ENCODE peak calls at places on chromosome 22, in seven cellular contexts. One of them, this sample, is unnamed.

GRCh38 chr22:41074466-41074865 is 17.9 kb upstream of the EP300 start:
- DNase-seq in astrocyte of the cerebellum: no peak
- DNase-seq in A549: no peak
- DNase-seq in H9: no peak
- DNase-seq in PC-3: no peak
- DNase-seq in AG09319: no peak
- DNase-seq in transverse colon: no peak
- DNase-seq in this sample: no peak

GRCh38 chr22:27445876-27446275 is 355.7 kb downstream of the MN1 start:
- DNase-seq in astrocyte of the cerebellum: no peak
- DNase-seq in A549: no peak
- DNase-seq in H9: no peak
- DNase-seq in PC-3: no peak
- DNase-seq in AG09319: no peak
- DNase-seq in transverse colon: no peak
- DNase-seq in this sample: no peak

GRCh38 chr22:29917052-29917902 is 34.3 kb downstream of the MTMR3 start:
- DNase-seq in astrocyte of the cerebellum: no peak
- DNase-seq in A549: no peak
- DNase-seq in H9: no peak
- DNase-seq in PC-3: no peak
- DNase-seq in AG09319: no peak
- DNase-seq in transverse colon: no peak
- DNase-seq in this sample: peak; percentile 76

GRCh38 chr22:27331526-27332281 is 469.9 kb downstream of the MN1 start:
- DNase-seq in astrocyte of the cerebellum: no peak
- DNase-seq in A549: peak; percentile 66
- DNase-seq in H9: peak; percentile 63
- DNase-seq in PC-3: peak; percentile 4
- DNase-seq in AG09319: no peak
- DNase-seq in transverse colon: peak; percentile 38
- DNase-seq in this sample: peak; percentile 39

GRCh38 chr22:29359469-29359868 is 28.9 kb downstream of the AP1B1 start:
- DNase-seq in astrocyte of the cerebellum: peak; percentile 45
- DNase-seq in A549: peak; percentile 50
- DNase-seq in H9: peak; percentile 69
- DNase-seq in PC-3: peak; percentile 51
- DNase-seq in AG09319: peak; percentile 14
- DNase-seq in transverse colon: peak; percentile 57
- DNase-seq in this sample: peak; percentile 63

GRCh38 chr22:38270091-38270972 is 2.5 kb downstream of the TMEM184B start:
- DNase-seq in astrocyte of the cerebellum: no peak
- DNase-seq in A549: no peak
- DNase-seq in H9: peak; percentile 19
- DNase-seq in PC-3: no peak
- DNase-seq in AG09319: no peak
- DNase-seq in transverse colon: no peak
- DNase-seq in this sample: no peak

GRCh38 chr22:23834830-23835772 is 3.7 kb downstream of the DERL3 start:
- DNase-seq in astrocyte of the cerebellum: no peak
- DNase-seq in A549: no peak
- DNase-seq in H9: no peak
- DNase-seq in PC-3: no peak
- DNase-seq in AG09319: no peak
- DNase-seq in transverse colon: peak; percentile 8
- DNase-seq in this sample: no peak

GRCh38 chr22:43884600-43885318 is 7.1 kb downstream of the PNPLA5 start:
- DNase-seq in astrocyte of the cerebellum: no peak
- DNase-seq in A549: peak; percentile 48
- DNase-seq in H9: peak; percentile 87
- DNase-seq in PC-3: peak; percentile 54
- DNase-seq in AG09319: peak; percentile 3
- DNase-seq in transverse colon: peak; percentile 49
- DNase-seq in this sample: peak; percentile 59

GRCh38 chr22:24009227-24010017 is 1.7 kb upstream of the CABIN1 start:
- DNase-seq in astrocyte of the cerebellum: no peak
- DNase-seq in A549: no peak
- DNase-seq in H9: no peak
- DNase-seq in PC-3: no peak
- DNase-seq in AG09319: no peak
- DNase-seq in transverse colon: no peak
- DNase-seq in this sample: no peak

GRCh38 chr22:38754247-38755154 is 1.3 kb downstream of the SUN2 start:
- DNase-seq in astrocyte of the cerebellum: peak; percentile 33
- DNase-seq in A549: no peak
- DNase-seq in H9: peak; percentile 76
- DNase-seq in PC-3: peak; percentile 67
- DNase-seq in AG09319: no peak
- DNase-seq in transverse colon: peak; percentile 73
- DNase-seq in this sample: peak; percentile 51

GRCh38 chr22:21621891-21622623 is 7.8 kb downstream of the YDJC start:
- DNase-seq in astrocyte of the cerebellum: no peak
- DNase-seq in A549: no peak
- DNase-seq in H9: no peak
- DNase-seq in PC-3: no peak
- DNase-seq in AG09319: no peak
- DNase-seq in transverse colon: no peak
- DNase-seq in this sample: no peak

GRCh38 chr22:40000171-40000570 is 5.4 kb downstream of the FAM83F start:
- DNase-seq in astrocyte of the cerebellum: no peak
- DNase-seq in A549: no peak
- DNase-seq in H9: no peak
- DNase-seq in PC-3: no peak
- DNase-seq in AG09319: no peak
- DNase-seq in transverse colon: no peak
- DNase-seq in this sample: no peak

GRCh38 chr22:21841422-21841821 is 26.0 kb downstream of the MAPK1 start:
- DNase-seq in astrocyte of the cerebellum: no peak
- DNase-seq in A549: no peak
- DNase-seq in H9: no peak
- DNase-seq in PC-3: no peak
- DNase-seq in AG09319: no peak
- DNase-seq in transverse colon: no peak
- DNase-seq in this sample: no peak

GRCh38 chr22:23858484-23858815 is 775 bp downstream of the SLC2A11 start:
- DNase-seq in astrocyte of the cerebellum: no peak
- DNase-seq in A549: no peak
- DNase-seq in H9: no peak
- DNase-seq in PC-3: no peak
- DNase-seq in AG09319: no peak
- DNase-seq in transverse colon: no peak
- DNase-seq in this sample: no peak

GRCh38 chr22:23178512-23179254 is 1.6 kb upstream of the BCR start:
- DNase-seq in astrocyte of the cerebellum: peak; percentile 34
- DNase-seq in A549: peak; percentile 55
- DNase-seq in H9: peak; percentile 79
- DNase-seq in PC-3: peak; percentile 68
- DNase-seq in AG09319: peak; percentile 8
- DNase-seq in transverse colon: peak; percentile 72
- DNase-seq in this sample: peak; percentile 64

GRCh38 chr22:43823911-43824665 is 12.0 kb upstream of the EFCAB6 start:
- DNase-seq in astrocyte of the cerebellum: no peak
- DNase-seq in A549: no peak
- DNase-seq in H9: peak; percentile 21
- DNase-seq in PC-3: no peak
- DNase-seq in AG09319: no peak
- DNase-seq in transverse colon: no peak
- DNase-seq in this sample: no peak

GRCh38 chr22:32103648-32104326 is 55.3 kb downstream of the C22orf42 start:
- DNase-seq in astrocyte of the cerebellum: no peak
- DNase-seq in A549: no peak
- DNase-seq in H9: no peak
- DNase-seq in PC-3: peak; percentile 37
- DNase-seq in AG09319: no peak
- DNase-seq in transverse colon: no peak
- DNase-seq in this sample: peak; percentile 17

GRCh38 chr22:38176170-38176741 is 5.4 kb downstream of the PLA2G6 start:
- DNase-seq in astrocyte of the cerebellum: peak; percentile 64
- DNase-seq in A549: no peak
- DNase-seq in H9: no peak
- DNase-seq in PC-3: no peak
- DNase-seq in AG09319: peak; percentile 89
- DNase-seq in transverse colon: peak; percentile 56
- DNase-seq in this sample: peak; percentile 84

GRCh38 chr22:47221840-47222615 is 459.6 kb downstream of the TBC1D22A start:
- DNase-seq in astrocyte of the cerebellum: no peak
- DNase-seq in A549: no peak
- DNase-seq in H9: peak; percentile 5
- DNase-seq in PC-3: no peak
- DNase-seq in AG09319: no peak
- DNase-seq in transverse colon: no peak
- DNase-seq in this sample: no peak

GRCh38 chr22:30516731-30517130 is 11.2 kb upstream of the SEC14L4 start:
- DNase-seq in astrocyte of the cerebellum: no peak
- DNase-seq in A549: no peak
- DNase-seq in H9: no peak
- DNase-seq in PC-3: no peak
- DNase-seq in AG09319: no peak
- DNase-seq in transverse colon: no peak
- DNase-seq in this sample: no peak

GRCh38 chr22:20013382-20013871 is 3.2 kb downstream of the ARVCF start:
- DNase-seq in astrocyte of the cerebellum: no peak
- DNase-seq in A549: peak; percentile 33
- DNase-seq in H9: peak; percentile 91
- DNase-seq in PC-3: no peak
- DNase-seq in AG09319: no peak
- DNase-seq in transverse colon: peak; percentile 38
- DNase-seq in this sample: no peak
- TF ChIP-seq CTCF in astrocyte of the cerebellum: peak; percentile 90
- TF ChIP-seq CTCF in A549: peak; percentile 37
- TF ChIP-seq CTCF in H9: peak; percentile 91
- TF ChIP-seq CTCF in PC-3: peak; percentile 38
- TF ChIP-seq CTCF in AG09319: peak; percentile 83
- TF ChIP-seq CTCF in transverse colon: peak; percentile 73
- TF ChIP-seq CTCF in this sample: no peak

GRCh38 chr22:50523806-50524663 is 1.4 kb downstream of the SCO2 start:
- DNase-seq in astrocyte of the cerebellum: no peak
- DNase-seq in A549: no peak
- DNase-seq in H9: no peak
- DNase-seq in PC-3: no peak
- DNase-seq in AG09319: no peak
- DNase-seq in transverse colon: peak; percentile 43
- DNase-seq in this sample: no peak

GRCh38 chr22:50525991-50526848 is 822 bp upstream of the SCO2 start:
- DNase-seq in astrocyte of the cerebellum: peak; percentile 19
- DNase-seq in A549: peak; percentile 74
- DNase-seq in H9: peak; percentile 73
- DNase-seq in PC-3: peak; percentile 54
- DNase-seq in AG09319: no peak
- DNase-seq in transverse colon: peak; percentile 88
- DNase-seq in this sample: peak; percentile 73

GRCh38 chr22:50526849-50527801 is 1.7 kb upstream of the SCO2 start:
- DNase-seq in astrocyte of the cerebellum: no peak
- DNase-seq in A549: peak; percentile 84
- DNase-seq in H9: peak; percentile 88
- DNase-seq in PC-3: peak; percentile 37
- DNase-seq in AG09319: no peak
- DNase-seq in transverse colon: peak; percentile 74
- DNase-seq in this sample: peak; percentile 29

GRCh38 chr22:50524664-50525103 is 714 bp downstream of the SCO2 start:
- DNase-seq in astrocyte of the cerebellum: no peak
- DNase-seq in A549: no peak
- DNase-seq in H9: no peak
- DNase-seq in PC-3: no peak
- DNase-seq in AG09319: no peak
- DNase-seq in transverse colon: no peak
- DNase-seq in this sample: peak; percentile 16

GRCh38 chr22:50525104-50525958 is at the start of gene SCO2:
- DNase-seq in astrocyte of the cerebellum: peak; percentile 91
- DNase-seq in A549: peak; percentile 97
- DNase-seq in H9: peak; percentile 94
- DNase-seq in PC-3: peak; percentile 95
- DNase-seq in AG09319: peak; percentile 94
- DNase-seq in transverse colon: peak; percentile 98
- DNase-seq in this sample: peak; percentile 96
- TF ChIP-seq CTCF in astrocyte of the cerebellum: peak; percentile 60
- TF ChIP-seq CTCF in A549: no peak
- TF ChIP-seq CTCF in H9: peak; percentile 61
- TF ChIP-seq CTCF in PC-3: no peak
- TF ChIP-seq CTCF in AG09319: peak; percentile 30
- TF ChIP-seq CTCF in transverse colon: no peak
- TF ChIP-seq CTCF in this sample: peak; percentile 49

GRCh38 chr22:37045958-37046357 is 5.6 kb upstream of the KCTD17 start:
- DNase-seq in astrocyte of the cerebellum: no peak
- DNase-seq in A549: peak; percentile 51
- DNase-seq in H9: no peak
- DNase-seq in PC-3: peak; percentile 18
- DNase-seq in AG09319: no peak
- DNase-seq in transverse colon: no peak
- DNase-seq in this sample: peak; percentile 31
- TF ChIP-seq CTCF in astrocyte of the cerebellum: peak; percentile 65
- TF ChIP-seq CTCF in A549: peak; percentile 46
- TF ChIP-seq CTCF in H9: peak; percentile 84
- TF ChIP-seq CTCF in PC-3: peak; percentile 53
- TF ChIP-seq CTCF in AG09319: peak; percentile 47
- TF ChIP-seq CTCF in transverse colon: peak; percentile 25
- TF ChIP-seq CTCF in this sample: peak; percentile 44

GRCh38 chr22:19876314-19876940 is 21.8 kb upstream of the GNB1L start:
- DNase-seq in astrocyte of the cerebellum: no peak
- DNase-seq in A549: peak; percentile 27
- DNase-seq in H9: no peak
- DNase-seq in PC-3: no peak
- DNase-seq in AG09319: no peak
- DNase-seq in transverse colon: no peak
- DNase-seq in this sample: peak; percentile 35
- TF ChIP-seq CTCF in astrocyte of the cerebellum: no peak
- TF ChIP-seq CTCF in A549: no peak
- TF ChIP-seq CTCF in H9: no peak
- TF ChIP-seq CTCF in PC-3: no peak
- TF ChIP-seq CTCF in AG09319: no peak
- TF ChIP-seq CTCF in transverse colon: no peak
- TF ChIP-seq CTCF in this sample: no peak

DNA sequence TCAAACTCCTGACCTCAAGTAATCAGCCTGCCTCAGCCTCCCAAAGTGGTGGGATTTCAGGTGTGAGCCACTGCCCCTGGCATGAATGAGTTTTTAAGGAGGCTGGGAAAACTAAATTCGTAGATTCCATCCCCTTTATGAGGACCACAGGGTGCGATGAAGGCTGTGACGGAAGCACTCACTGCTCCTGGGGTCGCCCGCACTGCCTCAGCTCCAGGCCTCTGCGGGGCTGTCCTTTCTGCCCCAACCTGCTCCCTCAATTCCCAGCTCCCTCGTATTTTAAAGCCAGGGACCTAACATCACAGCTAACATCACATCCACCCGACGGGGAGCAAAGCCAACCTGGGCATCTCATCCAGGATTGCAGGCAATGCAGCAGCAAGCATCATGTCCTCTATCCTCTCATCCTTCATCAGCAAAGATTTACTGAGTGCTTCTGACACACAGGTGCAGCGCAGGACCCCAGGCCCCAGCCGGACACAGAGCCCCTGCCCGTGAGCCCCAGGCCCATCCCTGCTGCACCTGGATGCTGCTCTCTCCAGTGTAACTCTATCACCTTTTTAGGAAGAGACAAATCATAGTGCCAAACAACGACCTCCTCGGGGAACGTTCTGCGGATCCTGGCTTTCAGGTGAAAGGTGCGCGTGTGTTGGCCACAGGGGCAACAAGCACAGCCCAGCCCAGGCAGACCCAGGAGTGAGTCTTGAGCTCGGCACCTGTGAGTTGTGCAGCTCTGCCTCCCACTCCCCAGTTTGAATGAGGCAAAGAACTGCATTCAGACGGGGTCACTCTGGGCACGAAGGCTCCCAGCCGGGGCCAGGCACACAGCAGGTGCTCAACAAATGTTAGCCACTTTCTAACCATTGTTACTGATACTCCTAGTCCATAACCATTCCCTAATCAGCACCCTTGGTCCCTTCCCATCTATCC is 134.3 kb downstream of the CRYBB2 start:
- DNase-seq in astrocyte of the cerebellum: no peak
- DNase-seq in A549: no peak
- DNase-seq in H9: no peak
- DNase-seq in PC-3: no peak
- DNase-seq in AG09319: no peak
- DNase-seq in transverse colon: no peak
- DNase-seq in this sample: no peak
- TF ChIP-seq CTCF in astrocyte of the cerebellum: no peak
- TF ChIP-seq CTCF in A549: no peak
- TF ChIP-seq CTCF in H9: no peak
- TF ChIP-seq CTCF in PC-3: no peak
- TF ChIP-seq CTCF in AG09319: no peak
- TF ChIP-seq CTCF in transverse colon: no peak
- TF ChIP-seq CTCF in this sample: no peak

This sample was measured in MCF 10A.